ENCODE peak calls at places on chromosomes 4 and X, in four cellular contexts. D, L, Z and T are unnamed samples.
A peak's percentile ranks its signal among the peaks of the same experiment; 100 is the strongest.

GRCh38 chr4:14596437-14596836 is 405.8 kb upstream of the CPEB2 start:
- DNase-seq in Z (no peak), D (no peak), L (no peak), T (no peak)

GRCh38 chrX:105662248-105662647 is 160.1 kb upstream of the NRK start:
- DNase-seq in Z (no peak), D (no peak), L (no peak), T (no peak)

GRCh38 chrX:103773445-103773844 is 3.2 kb upstream of the PLP1 start:
- DNase-seq in L (no peak), D (no peak), Z (no peak), T (no peak)

GRCh38 chr4:37429906-37430305 is 185.4 kb downstream of the NWD2 start:
- DNase-seq in D (no peak), Z (no peak), L (no peak), T (no peak)

GRCh38 chr4:107939307-107939706 is 8.0 kb downstream of the CYP2U1 start:
- DNase-seq in Z (no peak), D (no peak), L (no peak), T (no peak)

GRCh38 chrX:1521459-1521956 is 15.5 kb downstream of the P2RY8 start:
- DNase-seq in D (no peak), L (no peak), Z (peak; percentile 78), T (no peak)

GRCh38 chr4:33494150-33494549 is 2750.2 kb downstream of the ARAP2 start:
- DNase-seq in L (no peak), Z (no peak), D (no peak), T (no peak)

GRCh38 chr4:103719320-103720204 is at the start of gene TACR3:
- DNase-seq in L (no peak), Z (no peak), D (no peak), T (no peak)

GRCh38 chr4:170776983-170777382 is 687.2 kb upstream of the AADAT start:
- DNase-seq in D (peak; percentile 51), L (no peak), Z (no peak), T (no peak)

GRCh38 chr4:94484818-94485217 is 33.1 kb downstream of the PDLIM5 start:
- DNase-seq in D (no peak), L (no peak), Z (no peak), T (no peak)

GRCh38 chr4:113730467-113731216 is 30.9 kb downstream of the CAMK2D start:
- DNase-seq in D (no peak), Z (no peak), L (no peak), T (no peak)

GRCh38 chr4:101279377-101279871 is 67.9 kb downstream of the PPP3CA start:
- DNase-seq in D (no peak), L (peak; percentile 92), Z (no peak), T (no peak)

GRCh38 chr4:92304073-92304472 is 307 bp downstream of the GRID2 start:
- DNase-seq in L (no peak), Z (no peak), D (no peak), T (no peak)